ENCODE peak calls at places on chromosome 12, in eight cellular contexts. One of them, this sample, is unnamed.
A peak's percentile ranks its signal among the peaks of the same experiment; 100 is the strongest.

GRCh38 chr12:60872850-60873713 is 1277.3 kb downstream of the SLC16A7 start:
- DNase-seq in activated naive CD4-positive, alpha-beta T cell treated with anti-CD3 and anti-CD28 coated beads, Interleukin-2, amount 10 ng/mL, durations not matched to agents 7 days and 5 days: no peak
- DNase-seq in HFF-Myc: no peak
- DNase-seq in heart left ventricle: no peak
- DNase-seq in activated CD8-positive, alpha-beta T cell treated with anti-CD3 and anti-CD28 coated beads, Interleukin-2, amount 10 ng/mL, durations not matched to agents 7 days and 5 days: no peak
- DNase-seq in kidney: peak; percentile 37
- DNase-seq in T-helper 1 cell: no peak
- DNase-seq in astrocyte of the spinal cord: no peak
- DNase-seq in this sample: peak; percentile 38

GRCh38 chr12:87092421-87092820 is 836.2 kb upstream of the MGAT4C start:
- DNase-seq in activated naive CD4-positive, alpha-beta T cell treated with anti-CD3 and anti-CD28 coated beads, Interleukin-2, amount 10 ng/mL, durations not matched to agents 7 days and 5 days: no peak
- DNase-seq in HFF-Myc: no peak
- DNase-seq in heart left ventricle: no peak
- DNase-seq in activated CD8-positive, alpha-beta T cell treated with anti-CD3 and anti-CD28 coated beads, Interleukin-2, amount 10 ng/mL, durations not matched to agents 7 days and 5 days: no peak
- DNase-seq in kidney: no peak
- DNase-seq in T-helper 1 cell: no peak
- DNase-seq in astrocyte of the spinal cord: no peak
- DNase-seq in this sample: no peak

GRCh38 chr12:41983394-41983793 is 161.3 kb downstream of the GXYLT1 start:
- DNase-seq in activated naive CD4-positive, alpha-beta T cell treated with anti-CD3 and anti-CD28 coated beads, Interleukin-2, amount 10 ng/mL, durations not matched to agents 7 days and 5 days: no peak
- DNase-seq in HFF-Myc: no peak
- DNase-seq in heart left ventricle: no peak
- DNase-seq in activated CD8-positive, alpha-beta T cell treated with anti-CD3 and anti-CD28 coated beads, Interleukin-2, amount 10 ng/mL, durations not matched to agents 7 days and 5 days: no peak
- DNase-seq in kidney: no peak
- DNase-seq in T-helper 1 cell: no peak
- DNase-seq in astrocyte of the spinal cord: peak; percentile 9
- DNase-seq in this sample: no peak

GRCh38 chr12:95834572-95834971 is 24.2 kb upstream of the SNRPF start:
- DNase-seq in activated naive CD4-positive, alpha-beta T cell treated with anti-CD3 and anti-CD28 coated beads, Interleukin-2, amount 10 ng/mL, durations not matched to agents 7 days and 5 days: no peak
- DNase-seq in HFF-Myc: no peak
- DNase-seq in heart left ventricle: no peak
- DNase-seq in activated CD8-positive, alpha-beta T cell treated with anti-CD3 and anti-CD28 coated beads, Interleukin-2, amount 10 ng/mL, durations not matched to agents 7 days and 5 days: no peak
- DNase-seq in kidney: no peak
- DNase-seq in T-helper 1 cell: no peak
- DNase-seq in astrocyte of the spinal cord: no peak
- DNase-seq in this sample: no peak

GRCh38 chr12:57210926-57211700 is 5.5 kb upstream of the NXPH4 start:
- DNase-seq in activated naive CD4-positive, alpha-beta T cell treated with anti-CD3 and anti-CD28 coated beads, Interleukin-2, amount 10 ng/mL, durations not matched to agents 7 days and 5 days: no peak
- DNase-seq in HFF-Myc: no peak
- DNase-seq in heart left ventricle: no peak
- DNase-seq in activated CD8-positive, alpha-beta T cell treated with anti-CD3 and anti-CD28 coated beads, Interleukin-2, amount 10 ng/mL, durations not matched to agents 7 days and 5 days: no peak
- DNase-seq in kidney: no peak
- DNase-seq in T-helper 1 cell: no peak
- DNase-seq in astrocyte of the spinal cord: no peak
- DNase-seq in this sample: no peak

GRCh38 chr12:115511971-115512370 is 765.5 kb downstream of the MED13L start:
- DNase-seq in activated naive CD4-positive, alpha-beta T cell treated with anti-CD3 and anti-CD28 coated beads, Interleukin-2, amount 10 ng/mL, durations not matched to agents 7 days and 5 days: no peak
- DNase-seq in HFF-Myc: no peak
- DNase-seq in heart left ventricle: no peak
- DNase-seq in activated CD8-positive, alpha-beta T cell treated with anti-CD3 and anti-CD28 coated beads, Interleukin-2, amount 10 ng/mL, durations not matched to agents 7 days and 5 days: no peak
- DNase-seq in kidney: no peak
- DNase-seq in T-helper 1 cell: no peak
- DNase-seq in astrocyte of the spinal cord: no peak
- DNase-seq in this sample: no peak

GRCh38 chr12:131856366-131857097 is 28.3 kb downstream of the MMP17 start:
- DNase-seq in activated naive CD4-positive, alpha-beta T cell treated with anti-CD3 and anti-CD28 coated beads, Interleukin-2, amount 10 ng/mL, durations not matched to agents 7 days and 5 days: no peak
- DNase-seq in HFF-Myc: no peak
- DNase-seq in heart left ventricle: no peak
- DNase-seq in activated CD8-positive, alpha-beta T cell treated with anti-CD3 and anti-CD28 coated beads, Interleukin-2, amount 10 ng/mL, durations not matched to agents 7 days and 5 days: no peak
- DNase-seq in kidney: peak; percentile 36
- DNase-seq in T-helper 1 cell: no peak
- DNase-seq in astrocyte of the spinal cord: no peak
- DNase-seq in this sample: no peak

GRCh38 chr12:50825372-50825838 is 17.3 kb upstream of the TMPRSS12 start:
- DNase-seq in activated naive CD4-positive, alpha-beta T cell treated with anti-CD3 and anti-CD28 coated beads, Interleukin-2, amount 10 ng/mL, durations not matched to agents 7 days and 5 days: no peak
- DNase-seq in HFF-Myc: peak; percentile 48
- DNase-seq in heart left ventricle: no peak
- DNase-seq in activated CD8-positive, alpha-beta T cell treated with anti-CD3 and anti-CD28 coated beads, Interleukin-2, amount 10 ng/mL, durations not matched to agents 7 days and 5 days: no peak
- DNase-seq in kidney: no peak
- DNase-seq in T-helper 1 cell: no peak
- DNase-seq in astrocyte of the spinal cord: peak; percentile 83
- DNase-seq in this sample: no peak

GRCh38 chr12:54352022-54352531 is 12.2 kb downstream of the GPR84 start:
- DNase-seq in activated naive CD4-positive, alpha-beta T cell treated with anti-CD3 and anti-CD28 coated beads, Interleukin-2, amount 10 ng/mL, durations not matched to agents 7 days and 5 days: peak; percentile 45
- DNase-seq in HFF-Myc: no peak
- DNase-seq in heart left ventricle: peak; percentile 56
- DNase-seq in activated CD8-positive, alpha-beta T cell treated with anti-CD3 and anti-CD28 coated beads, Interleukin-2, amount 10 ng/mL, durations not matched to agents 7 days and 5 days: peak; percentile 32
- DNase-seq in kidney: peak; percentile 89
- DNase-seq in T-helper 1 cell: no peak
- DNase-seq in astrocyte of the spinal cord: peak; percentile 93
- DNase-seq in this sample: no peak

GRCh38 chr12:63989301-63989845 is 144.9 kb downstream of the SRGAP1 start:
- DNase-seq in activated naive CD4-positive, alpha-beta T cell treated with anti-CD3 and anti-CD28 coated beads, Interleukin-2, amount 10 ng/mL, durations not matched to agents 7 days and 5 days: no peak
- DNase-seq in HFF-Myc: no peak
- DNase-seq in heart left ventricle: no peak
- DNase-seq in activated CD8-positive, alpha-beta T cell treated with anti-CD3 and anti-CD28 coated beads, Interleukin-2, amount 10 ng/mL, durations not matched to agents 7 days and 5 days: no peak
- DNase-seq in kidney: no peak
- DNase-seq in T-helper 1 cell: no peak
- DNase-seq in astrocyte of the spinal cord: peak; percentile 70
- DNase-seq in this sample: no peak

GRCh38 chr12:93677195-93678064 is at the start of gene CRADD:
- DNase-seq in activated naive CD4-positive, alpha-beta T cell treated with anti-CD3 and anti-CD28 coated beads, Interleukin-2, amount 10 ng/mL, durations not matched to agents 7 days and 5 days: peak; percentile 92
- DNase-seq in HFF-Myc: peak; percentile 97
- DNase-seq in heart left ventricle: peak; percentile 90
- DNase-seq in activated CD8-positive, alpha-beta T cell treated with anti-CD3 and anti-CD28 coated beads, Interleukin-2, amount 10 ng/mL, durations not matched to agents 7 days and 5 days: peak; percentile 93
- DNase-seq in kidney: peak; percentile 93
- DNase-seq in T-helper 1 cell: peak; percentile 80
- DNase-seq in astrocyte of the spinal cord: peak; percentile 99
- DNase-seq in this sample: peak; percentile 82

GRCh38 chr12:55041651-55042050 is 21.9 kb downstream of the NEUROD4 start:
- DNase-seq in activated naive CD4-positive, alpha-beta T cell treated with anti-CD3 and anti-CD28 coated beads, Interleukin-2, amount 10 ng/mL, durations not matched to agents 7 days and 5 days: no peak
- DNase-seq in HFF-Myc: no peak
- DNase-seq in heart left ventricle: no peak
- DNase-seq in activated CD8-positive, alpha-beta T cell treated with anti-CD3 and anti-CD28 coated beads, Interleukin-2, amount 10 ng/mL, durations not matched to agents 7 days and 5 days: no peak
- DNase-seq in kidney: no peak
- DNase-seq in T-helper 1 cell: no peak
- DNase-seq in astrocyte of the spinal cord: no peak
- DNase-seq in this sample: no peak

GRCh38 chr12:72642726-72643125 is 370.6 kb downstream of the TRHDE start:
- DNase-seq in activated naive CD4-positive, alpha-beta T cell treated with anti-CD3 and anti-CD28 coated beads, Interleukin-2, amount 10 ng/mL, durations not matched to agents 7 days and 5 days: no peak
- DNase-seq in HFF-Myc: no peak
- DNase-seq in heart left ventricle: no peak
- DNase-seq in activated CD8-positive, alpha-beta T cell treated with anti-CD3 and anti-CD28 coated beads, Interleukin-2, amount 10 ng/mL, durations not matched to agents 7 days and 5 days: no peak
- DNase-seq in kidney: no peak
- DNase-seq in T-helper 1 cell: no peak
- DNase-seq in astrocyte of the spinal cord: no peak
- DNase-seq in this sample: no peak

GRCh38 chr12:66538970-66539369 is 139.9 kb downstream of the GRIP1 start:
- DNase-seq in activated naive CD4-positive, alpha-beta T cell treated with anti-CD3 and anti-CD28 coated beads, Interleukin-2, amount 10 ng/mL, durations not matched to agents 7 days and 5 days: no peak
- DNase-seq in HFF-Myc: no peak
- DNase-seq in heart left ventricle: no peak
- DNase-seq in activated CD8-positive, alpha-beta T cell treated with anti-CD3 and anti-CD28 coated beads, Interleukin-2, amount 10 ng/mL, durations not matched to agents 7 days and 5 days: no peak
- DNase-seq in kidney: no peak
- DNase-seq in T-helper 1 cell: no peak
- DNase-seq in astrocyte of the spinal cord: peak; percentile 29
- DNase-seq in this sample: no peak

GRCh38 chr12:121513464-121514183 is 67.2 kb downstream of the KDM2B start:
- DNase-seq in activated naive CD4-positive, alpha-beta T cell treated with anti-CD3 and anti-CD28 coated beads, Interleukin-2, amount 10 ng/mL, durations not matched to agents 7 days and 5 days: peak; percentile 26
- DNase-seq in HFF-Myc: no peak
- DNase-seq in heart left ventricle: no peak
- DNase-seq in activated CD8-positive, alpha-beta T cell treated with anti-CD3 and anti-CD28 coated beads, Interleukin-2, amount 10 ng/mL, durations not matched to agents 7 days and 5 days: peak; percentile 26
- DNase-seq in kidney: no peak
- DNase-seq in T-helper 1 cell: no peak
- DNase-seq in astrocyte of the spinal cord: no peak
- DNase-seq in this sample: no peak

GRCh38 chr12:49109631-49110172 is 945 bp downstream of the LMBR1L start:
- DNase-seq in activated naive CD4-positive, alpha-beta T cell treated with anti-CD3 and anti-CD28 coated beads, Interleukin-2, amount 10 ng/mL, durations not matched to agents 7 days and 5 days: no peak
- DNase-seq in HFF-Myc: no peak
- DNase-seq in heart left ventricle: no peak
- DNase-seq in activated CD8-positive, alpha-beta T cell treated with anti-CD3 and anti-CD28 coated beads, Interleukin-2, amount 10 ng/mL, durations not matched to agents 7 days and 5 days: no peak
- DNase-seq in kidney: no peak
- DNase-seq in T-helper 1 cell: no peak
- DNase-seq in astrocyte of the spinal cord: no peak
- DNase-seq in this sample: no peak

GRCh38 chr12:53523131-53523530 is 15.8 kb upstream of the NPFF start:
- DNase-seq in activated naive CD4-positive, alpha-beta T cell treated with anti-CD3 and anti-CD28 coated beads, Interleukin-2, amount 10 ng/mL, durations not matched to agents 7 days and 5 days: no peak
- DNase-seq in HFF-Myc: no peak
- DNase-seq in heart left ventricle: no peak
- DNase-seq in activated CD8-positive, alpha-beta T cell treated with anti-CD3 and anti-CD28 coated beads, Interleukin-2, amount 10 ng/mL, durations not matched to agents 7 days and 5 days: no peak
- DNase-seq in kidney: no peak
- DNase-seq in T-helper 1 cell: no peak
- DNase-seq in astrocyte of the spinal cord: no peak
- DNase-seq in this sample: no peak

GRCh38 chr12:58540480-58541299 is 379.6 kb downstream of the LRIG3 start:
- DNase-seq in activated naive CD4-positive, alpha-beta T cell treated with anti-CD3 and anti-CD28 coated beads, Interleukin-2, amount 10 ng/mL, durations not matched to agents 7 days and 5 days: peak; percentile 32
- DNase-seq in HFF-Myc: peak; percentile 91
- DNase-seq in heart left ventricle: peak; percentile 43
- DNase-seq in activated CD8-positive, alpha-beta T cell treated with anti-CD3 and anti-CD28 coated beads, Interleukin-2, amount 10 ng/mL, durations not matched to agents 7 days and 5 days: peak; percentile 28
- DNase-seq in kidney: peak; percentile 78
- DNase-seq in T-helper 1 cell: no peak
- DNase-seq in astrocyte of the spinal cord: peak; percentile 91
- DNase-seq in this sample: peak; percentile 81

GRCh38 chr12:103839103-103839502 is 1.9 kb downstream of the NT5DC3 start:
- DNase-seq in activated naive CD4-positive, alpha-beta T cell treated with anti-CD3 and anti-CD28 coated beads, Interleukin-2, amount 10 ng/mL, durations not matched to agents 7 days and 5 days: no peak
- DNase-seq in HFF-Myc: no peak
- DNase-seq in heart left ventricle: no peak
- DNase-seq in activated CD8-positive, alpha-beta T cell treated with anti-CD3 and anti-CD28 coated beads, Interleukin-2, amount 10 ng/mL, durations not matched to agents 7 days and 5 days: no peak
- DNase-seq in kidney: no peak
- DNase-seq in T-helper 1 cell: no peak
- DNase-seq in astrocyte of the spinal cord: no peak
- DNase-seq in this sample: no peak

GRCh38 chr12:72747460-72747859 is 475.3 kb downstream of the TRHDE start:
- DNase-seq in activated naive CD4-positive, alpha-beta T cell treated with anti-CD3 and anti-CD28 coated beads, Interleukin-2, amount 10 ng/mL, durations not matched to agents 7 days and 5 days: no peak
- DNase-seq in HFF-Myc: no peak
- DNase-seq in heart left ventricle: peak; percentile 14
- DNase-seq in activated CD8-positive, alpha-beta T cell treated with anti-CD3 and anti-CD28 coated beads, Interleukin-2, amount 10 ng/mL, durations not matched to agents 7 days and 5 days: no peak
- DNase-seq in kidney: no peak
- DNase-seq in T-helper 1 cell: no peak
- DNase-seq in astrocyte of the spinal cord: no peak
- DNase-seq in this sample: no peak

GRCh38 chr12:53198470-53199110 is 8.5 kb downstream of the ITGB7 start:
- DNase-seq in activated naive CD4-positive, alpha-beta T cell treated with anti-CD3 and anti-CD28 coated beads, Interleukin-2, amount 10 ng/mL, durations not matched to agents 7 days and 5 days: peak; percentile 35
- DNase-seq in HFF-Myc: no peak
- DNase-seq in heart left ventricle: no peak
- DNase-seq in activated CD8-positive, alpha-beta T cell treated with anti-CD3 and anti-CD28 coated beads, Interleukin-2, amount 10 ng/mL, durations not matched to agents 7 days and 5 days: no peak
- DNase-seq in kidney: no peak
- DNase-seq in T-helper 1 cell: no peak
- DNase-seq in astrocyte of the spinal cord: no peak
- DNase-seq in this sample: no peak

GRCh38 chr12:124524231-124524925 is 43.0 kb downstream of the NCOR2 start:
- DNase-seq in activated naive CD4-positive, alpha-beta T cell treated with anti-CD3 and anti-CD28 coated beads, Interleukin-2, amount 10 ng/mL, durations not matched to agents 7 days and 5 days: no peak
- DNase-seq in HFF-Myc: peak; percentile 81
- DNase-seq in heart left ventricle: no peak
- DNase-seq in activated CD8-positive, alpha-beta T cell treated with anti-CD3 and anti-CD28 coated beads, Interleukin-2, amount 10 ng/mL, durations not matched to agents 7 days and 5 days: no peak
- DNase-seq in kidney: peak; percentile 66
- DNase-seq in T-helper 1 cell: no peak
- DNase-seq in astrocyte of the spinal cord: peak; percentile 77
- DNase-seq in this sample: no peak

GRCh38 chr12:123937707-123938600 is 34.7 kb downstream of the CCDC92 start:
- DNase-seq in activated naive CD4-positive, alpha-beta T cell treated with anti-CD3 and anti-CD28 coated beads, Interleukin-2, amount 10 ng/mL, durations not matched to agents 7 days and 5 days: peak; percentile 73
- DNase-seq in HFF-Myc: no peak
- DNase-seq in heart left ventricle: no peak
- DNase-seq in activated CD8-positive, alpha-beta T cell treated with anti-CD3 and anti-CD28 coated beads, Interleukin-2, amount 10 ng/mL, durations not matched to agents 7 days and 5 days: peak; percentile 76
- DNase-seq in kidney: peak; percentile 53
- DNase-seq in T-helper 1 cell: peak; percentile 17
- DNase-seq in astrocyte of the spinal cord: no peak
- DNase-seq in this sample: no peak

GRCh38 chr12:55443776-55444175 is at the start of gene OR6C2:
- DNase-seq in activated naive CD4-positive, alpha-beta T cell treated with anti-CD3 and anti-CD28 coated beads, Interleukin-2, amount 10 ng/mL, durations not matched to agents 7 days and 5 days: no peak
- DNase-seq in HFF-Myc: no peak
- DNase-seq in heart left ventricle: no peak
- DNase-seq in activated CD8-positive, alpha-beta T cell treated with anti-CD3 and anti-CD28 coated beads, Interleukin-2, amount 10 ng/mL, durations not matched to agents 7 days and 5 days: no peak
- DNase-seq in kidney: no peak
- DNase-seq in T-helper 1 cell: no peak
- DNase-seq in astrocyte of the spinal cord: no peak
- DNase-seq in this sample: no peak

GRCh38 chr12:118189761-118190181 is 53.8 kb downstream of the PEBP1 start:
- DNase-seq in activated naive CD4-positive, alpha-beta T cell treated with anti-CD3 and anti-CD28 coated beads, Interleukin-2, amount 10 ng/mL, durations not matched to agents 7 days and 5 days: no peak
- DNase-seq in HFF-Myc: no peak
- DNase-seq in heart left ventricle: peak; percentile 27
- DNase-seq in activated CD8-positive, alpha-beta T cell treated with anti-CD3 and anti-CD28 coated beads, Interleukin-2, amount 10 ng/mL, durations not matched to agents 7 days and 5 days: no peak
- DNase-seq in kidney: no peak
- DNase-seq in T-helper 1 cell: no peak
- DNase-seq in astrocyte of the spinal cord: peak; percentile 66
- DNase-seq in this sample: peak; percentile 62

GRCh38 chr12:47757840-47758583 is 668 bp downstream of the RAPGEF3 start:
- DNase-seq in activated naive CD4-positive, alpha-beta T cell treated with anti-CD3 and anti-CD28 coated beads, Interleukin-2, amount 10 ng/mL, durations not matched to agents 7 days and 5 days: no peak
- DNase-seq in HFF-Myc: no peak
- DNase-seq in heart left ventricle: peak; percentile 70
- DNase-seq in activated CD8-positive, alpha-beta T cell treated with anti-CD3 and anti-CD28 coated beads, Interleukin-2, amount 10 ng/mL, durations not matched to agents 7 days and 5 days: no peak
- DNase-seq in kidney: peak; percentile 89
- DNase-seq in T-helper 1 cell: no peak
- DNase-seq in astrocyte of the spinal cord: no peak
- DNase-seq in this sample: peak; percentile 64

GRCh38 chr12:10363922-10364838 is 25.7 kb downstream of the KLRK1 start:
- DNase-seq in activated naive CD4-positive, alpha-beta T cell treated with anti-CD3 and anti-CD28 coated beads, Interleukin-2, amount 10 ng/mL, durations not matched to agents 7 days and 5 days: peak; percentile 57
- DNase-seq in HFF-Myc: no peak
- DNase-seq in heart left ventricle: peak; percentile 31
- DNase-seq in activated CD8-positive, alpha-beta T cell treated with anti-CD3 and anti-CD28 coated beads, Interleukin-2, amount 10 ng/mL, durations not matched to agents 7 days and 5 days: peak; percentile 64
- DNase-seq in kidney: peak; percentile 77
- DNase-seq in T-helper 1 cell: no peak
- DNase-seq in astrocyte of the spinal cord: peak; percentile 56
- DNase-seq in this sample: peak; percentile 65

GRCh38 chr12:15050664-15051063 is 77.8 kb downstream of the PDE6H start:
- DNase-seq in activated naive CD4-positive, alpha-beta T cell treated with anti-CD3 and anti-CD28 coated beads, Interleukin-2, amount 10 ng/mL, durations not matched to agents 7 days and 5 days: no peak
- DNase-seq in HFF-Myc: peak; percentile 14
- DNase-seq in heart left ventricle: no peak
- DNase-seq in activated CD8-positive, alpha-beta T cell treated with anti-CD3 and anti-CD28 coated beads, Interleukin-2, amount 10 ng/mL, durations not matched to agents 7 days and 5 days: peak; percentile 34
- DNase-seq in kidney: no peak
- DNase-seq in T-helper 1 cell: no peak
- DNase-seq in astrocyte of the spinal cord: peak; percentile 25
- DNase-seq in this sample: no peak

GRCh38 chr12:33115716-33116115 is 219.1 kb upstream of the PKP2 start:
- DNase-seq in activated naive CD4-positive, alpha-beta T cell treated with anti-CD3 and anti-CD28 coated beads, Interleukin-2, amount 10 ng/mL, durations not matched to agents 7 days and 5 days: no peak
- DNase-seq in HFF-Myc: no peak
- DNase-seq in heart left ventricle: no peak
- DNase-seq in activated CD8-positive, alpha-beta T cell treated with anti-CD3 and anti-CD28 coated beads, Interleukin-2, amount 10 ng/mL, durations not matched to agents 7 days and 5 days: no peak
- DNase-seq in kidney: no peak
- DNase-seq in T-helper 1 cell: no peak
- DNase-seq in astrocyte of the spinal cord: no peak
- DNase-seq in this sample: no peak

GRCh38 chr12:104513681-104514080 is 56.9 kb downstream of the CHST11 start:
- DNase-seq in activated naive CD4-positive, alpha-beta T cell treated with anti-CD3 and anti-CD28 coated beads, Interleukin-2, amount 10 ng/mL, durations not matched to agents 7 days and 5 days: no peak
- DNase-seq in HFF-Myc: no peak
- DNase-seq in heart left ventricle: no peak
- DNase-seq in activated CD8-positive, alpha-beta T cell treated with anti-CD3 and anti-CD28 coated beads, Interleukin-2, amount 10 ng/mL, durations not matched to agents 7 days and 5 days: no peak
- DNase-seq in kidney: no peak
- DNase-seq in T-helper 1 cell: no peak
- DNase-seq in astrocyte of the spinal cord: peak; percentile 90
- DNase-seq in this sample: no peak

GRCh38 chr12:50314629-50315312 is 31.5 kb upstream of the LIMA1 start:
- DNase-seq in activated naive CD4-positive, alpha-beta T cell treated with anti-CD3 and anti-CD28 coated beads, Interleukin-2, amount 10 ng/mL, durations not matched to agents 7 days and 5 days: no peak
- DNase-seq in HFF-Myc: peak; percentile 48
- DNase-seq in heart left ventricle: no peak
- DNase-seq in activated CD8-positive, alpha-beta T cell treated with anti-CD3 and anti-CD28 coated beads, Interleukin-2, amount 10 ng/mL, durations not matched to agents 7 days and 5 days: no peak
- DNase-seq in kidney: no peak
- DNase-seq in T-helper 1 cell: no peak
- DNase-seq in astrocyte of the spinal cord: peak; percentile 71
- DNase-seq in this sample: peak; percentile 42

GRCh38 chr12:107668320-107668719 is 17.3 kb upstream of the PWP1 start:
- DNase-seq in activated naive CD4-positive, alpha-beta T cell treated with anti-CD3 and anti-CD28 coated beads, Interleukin-2, amount 10 ng/mL, durations not matched to agents 7 days and 5 days: no peak
- DNase-seq in HFF-Myc: no peak
- DNase-seq in heart left ventricle: no peak
- DNase-seq in activated CD8-positive, alpha-beta T cell treated with anti-CD3 and anti-CD28 coated beads, Interleukin-2, amount 10 ng/mL, durations not matched to agents 7 days and 5 days: no peak
- DNase-seq in kidney: no peak
- DNase-seq in T-helper 1 cell: no peak
- DNase-seq in astrocyte of the spinal cord: no peak
- DNase-seq in this sample: no peak

GRCh38 chr12:125892276-125892675 is 827.0 kb downstream of the AACS start:
- DNase-seq in activated naive CD4-positive, alpha-beta T cell treated with anti-CD3 and anti-CD28 coated beads, Interleukin-2, amount 10 ng/mL, durations not matched to agents 7 days and 5 days: no peak
- DNase-seq in HFF-Myc: no peak
- DNase-seq in heart left ventricle: no peak
- DNase-seq in activated CD8-positive, alpha-beta T cell treated with anti-CD3 and anti-CD28 coated beads, Interleukin-2, amount 10 ng/mL, durations not matched to agents 7 days and 5 days: no peak
- DNase-seq in kidney: no peak
- DNase-seq in T-helper 1 cell: no peak
- DNase-seq in astrocyte of the spinal cord: peak; percentile 44
- DNase-seq in this sample: no peak

GRCh38 chr12:50467441-50467840 is 37.3 kb upstream of the DIP2B start:
- DNase-seq in activated naive CD4-positive, alpha-beta T cell treated with anti-CD3 and anti-CD28 coated beads, Interleukin-2, amount 10 ng/mL, durations not matched to agents 7 days and 5 days: no peak
- DNase-seq in HFF-Myc: no peak
- DNase-seq in heart left ventricle: no peak
- DNase-seq in activated CD8-positive, alpha-beta T cell treated with anti-CD3 and anti-CD28 coated beads, Interleukin-2, amount 10 ng/mL, durations not matched to agents 7 days and 5 days: no peak
- DNase-seq in kidney: no peak
- DNase-seq in T-helper 1 cell: no peak
- DNase-seq in astrocyte of the spinal cord: no peak
- DNase-seq in this sample: no peak